ENCODE peak calls at places on chromosomes 3 and 15, in six cellular contexts. E, P, S, M, Z and W are unnamed samples.

GRCh38 chr3:170689218-170689874 is 103.5 kb upstream of the SLC7A14 start:
- DNase-seq in E (no peak), P (no peak), S (no peak), M (no peak), Z (peak), W (no peak)

GRCh38 chr3:882526-882925 is 210.3 kb upstream of the CNTN6 start:
- DNase-seq in E (no peak), P (no peak), S (no peak), M (no peak), Z (peak), W (no peak)

GRCh38 chr3:175617247-175617646 is 758.1 kb downstream of the NAALADL2 start:
- DNase-seq in E (no peak), P (no peak), S (no peak), M (no peak), Z (no peak), W (no peak)

GRCh38 chr3:133843634-133844033 is 38.0 kb downstream of the SRPRB start:
- DNase-seq in E (no peak), P (no peak), S (no peak), M (no peak), Z (peak), W (no peak)

GRCh38 chr3:115418583-115418982 is 204.7 kb upstream of the GAP43 start:
- DNase-seq in E (no peak), P (no peak), S (no peak), M (no peak), Z (no peak), W (no peak)

GRCh38 chr3:24161841-24162240 is 216.8 kb downstream of the NR1D2 start:
- DNase-seq in E (no peak), P (no peak), S (no peak), M (no peak), Z (no peak), W (no peak)

GRCh38 chr3:178845446-178846118 is 226.0 kb downstream of the ZMAT3 start:
- DNase-seq in E (no peak), P (no peak), S (no peak), M (no peak), Z (peak), W (no peak)

GRCh38 chr3:51388286-51389029 is 2.6 kb upstream of the RBM15B start:
- DNase-seq in E (no peak), P (no peak), S (peak), M (no peak), Z (peak), W (no peak)

GRCh38 chr3:141401584-141402475 is 33.5 kb downstream of the ZBTB38 start:
- DNase-seq in E (no peak), P (peak), S (peak), M (no peak), Z (no peak), W (peak)

GRCh38 chr15:51672100-51672731 is 9.1 kb upstream of the SCG3 start:
- DNase-seq in E (no peak), P (no peak), S (no peak), M (no peak), Z (no peak), W (no peak)

GRCh38 chr15:62067448-62068044 is 769 bp downstream of the C2CD4A start:
- DNase-seq in E (no peak), P (peak), S (no peak), M (no peak), Z (no peak), W (peak)

GRCh38 chr3:82130056-82130455 is 368.6 kb upstream of the GBE1 start:
- DNase-seq in E (no peak), P (peak), S (peak), M (no peak), Z (no peak), W (no peak)

GRCh38 chr3:32886296-32886695 is 65.1 kb upstream of the CCR4 start:
- DNase-seq in E (no peak), P (no peak), S (no peak), M (no peak), Z (no peak), W (no peak)

GRCh38 chr3:14145236-14145635 is 20.4 kb downstream of the TMEM43 start:
- DNase-seq in E (no peak), P (no peak), S (no peak), M (no peak), Z (peak), W (no peak)

GRCh38 chr15:48121849-48122248 is 1.1 kb downstream of the SLC24A5 start:
- DNase-seq in E (peak), P (no peak), S (no peak), M (no peak), Z (no peak), W (no peak)

GRCh38 chr3:127722104-127722784 is 49.5 kb downstream of the ABTB1 start:
- DNase-seq in E (no peak), P (no peak), S (no peak), M (no peak), Z (no peak), W (no peak)

GRCh38 chr3:129023909-129024308 is 22.8 kb downstream of the EFCC1 start:
- DNase-seq in E (no peak), P (no peak), S (peak), M (no peak), Z (no peak), W (no peak)

GRCh38 chr15:69782809-69783208 is 314.9 kb downstream of the TLE3 start:
- DNase-seq in E (peak), P (no peak), S (no peak), M (no peak), Z (no peak), W (no peak)

GRCh38 chr3:64650096-64650622 is 37.6 kb downstream of the ADAMTS9 start:
- DNase-seq in E (no peak), P (no peak), S (no peak), M (no peak), Z (no peak), W (no peak)

GRCh38 chr3:88003115-88003755 is 55.6 kb downstream of the CGGBP1 start:
- DNase-seq in E (no peak), P (no peak), S (peak), M (no peak), Z (peak), W (no peak)

GRCh38 chr15:91853968-91854943 is 748 bp downstream of the SLCO3A1 start:
- DNase-seq in E (peak), P (no peak), S (no peak), M (no peak), Z (no peak), W (peak)

GRCh38 chr3:132530624-132531023 is 66.4 kb upstream of the ACKR4 start:
- DNase-seq in E (no peak), P (no peak), S (no peak), M (no peak), Z (no peak), W (no peak)

GRCh38 chr3:125052671-125053303 is 3.0 kb downstream of the HEG1 start:
- DNase-seq in E (no peak), P (no peak), S (no peak), M (no peak), Z (peak), W (no peak)

GRCh38 chr3:125055913-125056705 is at the start of gene HEG1:
- DNase-seq in E (peak), P (peak), S (peak), M (peak), Z (peak), W (peak)

GRCh38 chr3:125055165-125055912 is 458 bp downstream of the HEG1 start:
- DNase-seq in E (no peak), P (peak), S (no peak), M (no peak), Z (no peak), W (peak)

GRCh38 chr3:125053304-125053699 is 2.5 kb downstream of the HEG1 start:
- DNase-seq in E (no peak), P (no peak), S (no peak), M (no peak), Z (no peak), W (no peak)

GRCh38 chr3:125054436-125055164 is 1.2 kb downstream of the HEG1 start:
- DNase-seq in E (no peak), P (no peak), S (peak), M (no peak), Z (peak), W (no peak)
- TF ChIP-seq CTCF in E (no peak), P (no peak), S (peak), M (no peak), Z (peak), W (no peak)

GRCh38 chr3:113745273-113746068 is 578 bp downstream of the NAA50 start:
- DNase-seq in E (no peak), P (peak), S (peak), M (peak), Z (peak), W (peak)

GRCh38 chr3:113744941-113745272 is 1.1 kb downstream of the NAA50 start:
- DNase-seq in E (no peak), P (no peak), S (no peak), M (no peak), Z (no peak), W (no peak)

GRCh38 chr3:113746955-113747718 is at the start of gene ATP6V1A:
- DNase-seq in E (peak), P (peak), S (peak), M (peak), Z (no peak), W (peak)

GRCh38 chr3:113747719-113748046 is 848 bp downstream of the ATP6V1A start:
- DNase-seq in E (no peak), P (no peak), S (peak), M (no peak), Z (no peak), W (no peak)

DNA sequence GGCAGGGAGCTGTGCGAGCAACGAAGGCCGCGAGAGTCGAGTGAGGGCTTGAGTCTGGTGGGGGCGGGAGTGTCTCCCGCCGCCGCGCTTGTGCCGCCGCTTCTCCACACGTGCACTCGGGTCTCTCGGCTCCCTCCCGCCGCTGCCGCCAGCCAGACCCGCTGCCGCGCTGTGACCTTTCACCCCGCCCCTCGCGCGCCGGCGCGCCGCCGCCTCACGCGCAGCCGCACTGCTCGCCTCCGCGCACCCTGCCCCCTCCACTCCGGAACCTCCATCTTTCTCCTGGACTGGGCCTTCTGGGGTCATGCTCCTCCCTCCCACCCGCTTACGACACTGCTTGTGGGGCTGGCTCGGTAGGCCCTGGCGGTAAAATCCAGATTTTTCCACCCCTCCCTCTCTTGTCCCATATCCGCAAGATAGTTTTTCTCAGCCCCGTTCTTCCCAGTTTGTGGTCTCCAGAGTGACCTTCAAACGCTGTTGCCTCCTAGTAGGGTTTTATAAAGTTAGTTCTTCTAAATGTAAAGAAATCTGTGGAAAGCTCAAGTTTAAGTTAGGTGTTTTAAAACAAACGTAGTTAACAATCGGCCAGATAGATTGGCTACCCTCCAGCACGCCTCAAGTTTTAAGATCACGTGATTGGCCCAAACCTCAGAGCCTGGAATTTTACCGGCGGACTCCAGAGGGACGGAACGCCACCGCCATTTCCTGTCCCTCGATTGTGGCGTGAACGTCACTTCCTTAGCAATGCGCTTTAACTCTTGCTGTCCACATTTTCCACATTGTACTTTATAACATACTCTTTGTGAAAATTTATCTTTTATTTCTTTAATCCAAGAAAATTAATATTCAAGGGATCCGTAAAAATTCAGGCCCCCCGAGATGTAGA is at the start of gene NAA50:
- DNase-seq in E (peak), P (peak), S (peak), M (peak), Z (peak), W (peak)
- TF ChIP-seq CTCF in E (no peak), P (no peak), S (no peak), M (no peak), Z (no peak), W (no peak)

GRCh38 chr15:94417464-94418293 is 186.3 kb downstream of the MCTP2 start:
- DNase-seq in E (no peak), P (no peak), S (no peak), M (no peak), Z (no peak), W (no peak)
- TF ChIP-seq CTCF in E (no peak), P (no peak), S (no peak), M (no peak), Z (no peak), W (no peak)

GRCh38 chr15:45136378-45136764 is 6.6 kb downstream of the DUOX1 start:
- DNase-seq in E (no peak), P (no peak), S (no peak), M (no peak), Z (no peak), W (no peak)
- TF ChIP-seq CTCF in E (no peak), P (peak), S (no peak), M (no peak), Z (peak), W (peak)

GRCh38 chr3:159988617-159989251 is at the start of gene IL12A:
- DNase-seq in E (peak), P (peak), S (peak), M (peak), Z (peak), W (peak)

GRCh38 chr3:159989973-159990846 is 1.6 kb downstream of the IL12A start:
- DNase-seq in E (peak), P (no peak), S (no peak), M (no peak), Z (no peak), W (no peak)

GRCh38 chr3:159991591-159991990 is 3.0 kb downstream of the IL12A start:
- DNase-seq in E (peak), P (no peak), S (no peak), M (no peak), Z (no peak), W (no peak)

GRCh38 chr3:159982442-159982841 is 6.2 kb upstream of the IL12A start:
- DNase-seq in E (peak), P (no peak), S (no peak), M (no peak), Z (no peak), W (no peak)

GRCh38 chr3:159987291-159987711 is 1.3 kb upstream of the IL12A start:
- DNase-seq in E (no peak), P (no peak), S (peak), M (no peak), Z (peak), W (no peak)
- TF ChIP-seq CTCF in E (no peak), P (peak), S (peak), M (no peak), Z (peak), W (peak)

GRCh38 chr3:17894434-17895060 is 152.1 kb upstream of the TBC1D5 start:
- DNase-seq in E (no peak), P (no peak), S (peak), M (no peak), Z (peak), W (peak)
- TF ChIP-seq CTCF in E (no peak), P (peak), S (peak), M (no peak), Z (peak), W (peak)

DNA sequence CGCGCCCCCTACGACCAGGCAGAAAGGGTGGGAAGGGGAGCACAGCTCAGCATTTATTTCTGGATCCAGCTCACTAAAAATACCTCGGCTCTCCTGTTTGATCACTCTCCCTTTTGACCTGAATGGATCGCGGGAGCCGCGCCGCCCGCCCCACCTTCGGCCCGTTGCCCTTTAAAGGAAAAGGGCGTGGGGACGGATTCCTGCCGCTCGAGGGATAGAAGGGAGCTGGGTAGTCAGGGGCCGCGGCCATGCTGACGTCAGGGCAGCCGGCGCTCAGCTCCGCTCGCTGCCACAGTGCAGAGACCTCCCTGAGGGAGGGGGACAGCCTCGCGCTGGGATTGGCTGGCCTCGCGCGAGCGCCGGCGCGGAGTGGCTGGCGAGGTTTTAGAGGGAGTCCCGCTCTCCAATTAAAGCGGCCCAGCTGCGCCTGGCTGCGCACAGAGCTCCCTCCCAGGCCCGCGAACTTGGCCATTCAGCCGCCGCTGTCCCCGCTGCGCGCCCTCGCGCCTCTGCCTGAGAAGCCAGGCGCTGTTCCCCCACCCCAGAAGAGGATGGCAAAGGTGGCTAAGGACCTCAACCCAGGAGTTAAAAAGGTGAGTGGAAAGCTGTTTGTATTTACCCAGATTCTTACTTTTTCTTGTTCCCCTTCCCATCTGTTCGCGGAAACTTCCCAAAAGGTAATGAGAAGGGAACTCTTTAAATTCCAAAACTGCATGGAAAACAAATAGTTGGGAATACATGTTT is at the start of gene LMCD1:
- DNase-seq in E (peak), P (peak), S (peak), M (peak), Z (peak), W (peak)
- TF ChIP-seq CTCF in E (peak), P (no peak), S (no peak), M (no peak), Z (peak), W (peak)

GRCh38 chr3:37700849-37701248 is 160.8 kb upstream of the CTDSPL start:
- DNase-seq in E (no peak), P (no peak), S (no peak), M (no peak), Z (no peak), W (no peak)
- TF ChIP-seq CTCF in E (peak), P (no peak), S (no peak), M (no peak), Z (peak), W (no peak)

GRCh38 chr3:72295276-72295973 is 510.5 kb upstream of the PROK2 start:
- DNase-seq in E (no peak), P (no peak), S (no peak), M (no peak), Z (no peak), W (no peak)
- TF ChIP-seq CTCF in E (no peak), P (no peak), S (no peak), M (no peak), Z (no peak), W (no peak)